ENCODE peak calls at places on chromosomes 5 and 9, in nine cellular contexts. One of them, this sample, is unnamed.
A peak's percentile ranks its signal among the peaks of the same experiment; 100 is the strongest.

GRCh38 chr5:180313677-180314076 is 21.8 kb upstream of the MAPK9 start:
- DNase-seq in A549: no peak
- DNase-seq in GM23248: no peak
- DNase-seq in HCT116: no peak
- DNase-seq in HepG2: peak; percentile 70
- DNase-seq in IMR-90: no peak
- DNase-seq in PC-3: peak; percentile 90
- DNase-seq in neuronal stem cell: no peak
- DNase-seq in K562: peak; percentile 68
- DNase-seq in this sample: no peak

GRCh38 chr9:20771721-20772120 is 87.7 kb downstream of the FOCAD start:
- DNase-seq in neuronal stem cell: no peak
- DNase-seq in K562: no peak
- DNase-seq in PC-3: no peak
- DNase-seq in A549: no peak
- DNase-seq in HCT116: no peak
- DNase-seq in IMR-90: no peak
- DNase-seq in GM23248: no peak
- DNase-seq in HepG2: no peak
- DNase-seq in this sample: no peak

GRCh38 chr9:119370816-119371215 is 1.6 kb upstream of the BRINP1 start:
- DNase-seq in GM23248: peak; percentile 71
- DNase-seq in neuronal stem cell: peak; percentile 73
- DNase-seq in A549: peak; percentile 13
- DNase-seq in K562: peak; percentile 8
- DNase-seq in PC-3: peak; percentile 1
- DNase-seq in IMR-90: peak; percentile 1
- DNase-seq in HCT116: no peak
- DNase-seq in HepG2: peak; percentile 4
- DNase-seq in this sample: peak; percentile 35

GRCh38 chr5:57370376-57370775 is 112.2 kb downstream of the ACTBL2 start:
- DNase-seq in neuronal stem cell: no peak
- DNase-seq in HCT116: no peak
- DNase-seq in A549: no peak
- DNase-seq in GM23248: no peak
- DNase-seq in HepG2: no peak
- DNase-seq in K562: no peak
- DNase-seq in IMR-90: no peak
- DNase-seq in PC-3: peak; percentile 51
- DNase-seq in this sample: no peak

GRCh38 chr5:127923804-127924570 is 159.6 kb upstream of the SLC12A2 start:
- DNase-seq in GM23248: no peak
- DNase-seq in HCT116: no peak
- DNase-seq in PC-3: no peak
- DNase-seq in neuronal stem cell: no peak
- DNase-seq in A549: no peak
- DNase-seq in IMR-90: no peak
- DNase-seq in K562: no peak
- DNase-seq in HepG2: no peak
- DNase-seq in this sample: peak; percentile 72

GRCh38 chr5:127586371-127586770 is 62.5 kb upstream of the CTXN3 start:
- DNase-seq in K562: no peak
- DNase-seq in HCT116: no peak
- DNase-seq in HepG2: peak; percentile 21
- DNase-seq in A549: no peak
- DNase-seq in IMR-90: no peak
- DNase-seq in PC-3: no peak
- DNase-seq in GM23248: no peak
- DNase-seq in neuronal stem cell: no peak
- DNase-seq in this sample: no peak

GRCh38 chr5:167945542-167946384 is 345.7 kb upstream of the WWC1 start:
- DNase-seq in HCT116: no peak
- DNase-seq in HepG2: no peak
- DNase-seq in IMR-90: peak; percentile 98
- DNase-seq in K562: no peak
- DNase-seq in neuronal stem cell: no peak
- DNase-seq in A549: no peak
- DNase-seq in GM23248: peak; percentile 84
- DNase-seq in PC-3: no peak
- DNase-seq in this sample: peak; percentile 78

GRCh38 chr9:35618854-35619799 is 914 bp upstream of the CD72 start:
- DNase-seq in HCT116: no peak
- DNase-seq in K562: no peak
- DNase-seq in PC-3: no peak
- DNase-seq in GM23248: no peak
- DNase-seq in HepG2: no peak
- DNase-seq in A549: no peak
- DNase-seq in neuronal stem cell: no peak
- DNase-seq in IMR-90: peak; percentile 21
- DNase-seq in this sample: no peak

GRCh38 chr9:107144475-107144874 is 138.6 kb upstream of the RAD23B start:
- DNase-seq in HCT116: no peak
- DNase-seq in IMR-90: no peak
- DNase-seq in A549: no peak
- DNase-seq in GM23248: no peak
- DNase-seq in K562: no peak
- DNase-seq in HepG2: no peak
- DNase-seq in neuronal stem cell: no peak
- DNase-seq in PC-3: no peak
- DNase-seq in this sample: no peak

GRCh38 chr5:82406200-82406773 is 128.1 kb upstream of the RPS23 start:
- DNase-seq in IMR-90: peak; percentile 68
- DNase-seq in PC-3: peak; percentile 93
- DNase-seq in HCT116: no peak
- DNase-seq in HepG2: no peak
- DNase-seq in A549: no peak
- DNase-seq in K562: no peak
- DNase-seq in neuronal stem cell: no peak
- DNase-seq in GM23248: peak; percentile 77
- DNase-seq in this sample: peak; percentile 100

GRCh38 chr9:33416996-33417395 is 14.6 kb upstream of the AQP7 start:
- DNase-seq in HCT116: no peak
- DNase-seq in HepG2: no peak
- DNase-seq in PC-3: no peak
- DNase-seq in K562: no peak
- DNase-seq in IMR-90: no peak
- DNase-seq in neuronal stem cell: no peak
- DNase-seq in A549: no peak
- DNase-seq in GM23248: no peak
- DNase-seq in this sample: no peak

GRCh38 chr9:37592108-37592951 is at the start of gene TOMM5:
- DNase-seq in IMR-90: peak; percentile 94
- DNase-seq in PC-3: peak; percentile 82
- DNase-seq in neuronal stem cell: peak; percentile 70
- DNase-seq in GM23248: peak; percentile 98
- DNase-seq in HCT116: peak; percentile 89
- DNase-seq in HepG2: peak; percentile 87
- DNase-seq in A549: peak; percentile 96
- DNase-seq in K562: peak; percentile 97
- DNase-seq in this sample: peak; percentile 90

GRCh38 chr5:107805819-107806218 is 135.1 kb upstream of the EFNA5 start:
- DNase-seq in A549: no peak
- DNase-seq in PC-3: no peak
- DNase-seq in neuronal stem cell: peak; percentile 36
- DNase-seq in HCT116: no peak
- DNase-seq in IMR-90: no peak
- DNase-seq in K562: no peak
- DNase-seq in HepG2: no peak
- DNase-seq in GM23248: no peak
- DNase-seq in this sample: no peak

GRCh38 chr9:134396825-134397224 is 70.6 kb downstream of the RXRA start:
- DNase-seq in A549: no peak
- DNase-seq in K562: no peak
- DNase-seq in HepG2: no peak
- DNase-seq in HCT116: no peak
- DNase-seq in IMR-90: no peak
- DNase-seq in neuronal stem cell: no peak
- DNase-seq in GM23248: no peak
- DNase-seq in PC-3: no peak
- DNase-seq in this sample: no peak

GRCh38 chr9:133991964-133992779 is at the start of gene VAV2:
- DNase-seq in GM23248: peak; percentile 77
- DNase-seq in HCT116: peak; percentile 29
- DNase-seq in neuronal stem cell: peak; percentile 56
- DNase-seq in K562: peak; percentile 67
- DNase-seq in IMR-90: peak; percentile 45
- DNase-seq in A549: peak; percentile 61
- DNase-seq in PC-3: peak; percentile 63
- DNase-seq in HepG2: peak; percentile 48
- DNase-seq in this sample: peak; percentile 54

GRCh38 chr9:19946446-19947109 is 157.7 kb upstream of the SLC24A2 start:
- DNase-seq in K562: no peak
- DNase-seq in neuronal stem cell: no peak
- DNase-seq in PC-3: peak; percentile 39
- DNase-seq in A549: peak; percentile 9
- DNase-seq in GM23248: peak; percentile 55
- DNase-seq in HCT116: no peak
- DNase-seq in HepG2: no peak
- DNase-seq in IMR-90: peak; percentile 21
- DNase-seq in this sample: peak; percentile 32

GRCh38 chr5:18375637-18376036 is 741.4 kb downstream of the TAF11L14 start:
- DNase-seq in A549: no peak
- DNase-seq in PC-3: no peak
- DNase-seq in neuronal stem cell: no peak
- DNase-seq in GM23248: no peak
- DNase-seq in IMR-90: no peak
- DNase-seq in HepG2: no peak
- DNase-seq in HCT116: no peak
- DNase-seq in K562: no peak
- DNase-seq in this sample: no peak

GRCh38 chr5:39167141-39167972 is 52.0 kb downstream of the FYB1 start:
- DNase-seq in GM23248: peak; percentile 22
- DNase-seq in HepG2: no peak
- DNase-seq in HCT116: no peak
- DNase-seq in A549: peak; percentile 24
- DNase-seq in neuronal stem cell: no peak
- DNase-seq in IMR-90: peak; percentile 28
- DNase-seq in K562: peak; percentile 66
- DNase-seq in PC-3: no peak
- DNase-seq in this sample: no peak

GRCh38 chr9:33223696-33224095 is 16.3 kb upstream of the SPINK4 start:
- DNase-seq in PC-3: peak; percentile 25
- DNase-seq in neuronal stem cell: no peak
- DNase-seq in K562: no peak
- DNase-seq in A549: no peak
- DNase-seq in HepG2: no peak
- DNase-seq in GM23248: peak; percentile 36
- DNase-seq in HCT116: no peak
- DNase-seq in IMR-90: no peak
- DNase-seq in this sample: no peak

GRCh38 chr9:78035369-78035993 is 3.9 kb upstream of the GNAQ start:
- DNase-seq in GM23248: peak; percentile 84
- DNase-seq in A549: peak; percentile 80
- DNase-seq in K562: peak; percentile 80
- DNase-seq in IMR-90: peak; percentile 84
- DNase-seq in HCT116: peak; percentile 65
- DNase-seq in PC-3: peak; percentile 74
- DNase-seq in neuronal stem cell: peak; percentile 74
- DNase-seq in HepG2: peak; percentile 69
- DNase-seq in this sample: peak; percentile 61
- H3K4me2 ChIP-seq in GM23248: peak overlapping the region; percentile 77
- H3K4me2 ChIP-seq in A549: peak overlapping the region; percentile 55
- H3K4me2 ChIP-seq in K562: peak overlapping the region; percentile 29
- H3K4me2 ChIP-seq in IMR-90: peak overlapping the region; percentile 18
- H3K4me2 ChIP-seq in HCT116: peak overlapping the region; percentile 49
- H3K4me2 ChIP-seq in PC-3: peak overlapping the region; percentile 73
- H3K4me2 ChIP-seq in neuronal stem cell: no peak overlapping the region
- H3K4me2 ChIP-seq in HepG2: peak overlapping the region; percentile 73
- H3K4me2 ChIP-seq in this sample: peak overlapping the region; percentile 28

DNA sequence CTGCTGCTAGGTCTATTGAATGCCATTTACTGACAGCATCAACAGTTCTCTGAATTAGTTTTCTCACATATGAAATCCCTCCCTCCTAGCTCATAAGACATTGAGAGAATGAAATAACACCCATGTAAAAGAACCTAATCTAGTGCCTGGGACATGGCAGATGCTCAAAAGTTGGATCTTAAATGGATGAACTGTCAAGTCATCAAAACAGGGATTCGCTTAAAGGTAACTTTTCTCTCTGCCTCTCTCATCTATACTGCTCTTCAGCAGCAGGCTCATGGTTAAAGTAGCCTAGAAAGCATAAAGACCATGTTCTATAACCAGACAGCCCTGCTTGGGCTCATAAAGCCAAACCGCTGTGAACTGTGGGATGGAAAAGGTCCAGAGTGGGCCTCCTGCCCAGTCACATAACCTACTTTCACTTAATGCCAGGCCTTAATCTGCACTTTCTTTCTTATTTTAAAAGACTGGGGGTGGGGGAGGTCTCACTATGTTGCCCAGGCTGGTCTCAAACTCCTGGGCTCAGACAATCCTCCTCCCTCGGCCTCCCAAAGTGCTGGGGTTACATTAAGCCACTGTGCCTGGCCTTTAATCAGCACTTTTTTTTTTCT is 3.7 kb downstream of the TMEM245 start:
- DNase-seq in A549: no peak
- DNase-seq in K562: no peak
- DNase-seq in IMR-90: no peak
- DNase-seq in HCT116: no peak
- DNase-seq in PC-3: no peak
- DNase-seq in neuronal stem cell: no peak
- DNase-seq in GM23248: no peak
- DNase-seq in HepG2: no peak
- DNase-seq in this sample: no peak
- H3K4me2 ChIP-seq in A549: peak overlapping the region; percentile 5
- H3K4me2 ChIP-seq in K562: peak overlapping the region; percentile 1
- H3K4me2 ChIP-seq in IMR-90: no peak overlapping the region
- H3K4me2 ChIP-seq in HCT116: no peak overlapping the region
- H3K4me2 ChIP-seq in PC-3: peak overlapping the region; percentile 20
- H3K4me2 ChIP-seq in neuronal stem cell: no peak overlapping the region
- H3K4me2 ChIP-seq in GM23248: no peak overlapping the region
- H3K4me2 ChIP-seq in HepG2: peak overlapping the region; percentile 41
- H3K4me2 ChIP-seq in this sample: no peak overlapping the region

DNA sequence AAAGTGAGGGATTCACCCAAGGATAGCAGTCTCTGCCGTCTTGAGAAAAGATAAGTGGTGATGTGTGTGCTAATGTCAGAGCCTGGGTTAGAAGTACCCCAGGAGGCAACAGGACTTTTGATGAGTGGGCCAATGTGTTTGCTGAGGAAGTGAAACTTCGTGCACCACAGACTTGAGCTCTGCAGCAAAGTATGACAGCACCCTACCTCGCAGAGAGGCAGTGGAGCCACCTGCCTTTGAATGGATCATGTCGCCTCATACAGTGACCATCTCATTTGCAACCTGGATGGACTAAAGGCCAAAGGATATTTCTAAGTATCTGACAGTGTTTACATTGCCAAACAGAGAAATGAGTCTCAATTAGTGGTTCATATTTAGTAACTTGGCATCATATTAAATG is 593.9 kb upstream of the GRAMD2B start:
- DNase-seq in neuronal stem cell: no peak
- DNase-seq in PC-3: no peak
- DNase-seq in HepG2: no peak
- DNase-seq in A549: no peak
- DNase-seq in IMR-90: no peak
- DNase-seq in GM23248: no peak
- DNase-seq in K562: no peak
- DNase-seq in HCT116: no peak
- DNase-seq in this sample: no peak
- H3K4me2 ChIP-seq in neuronal stem cell: no peak overlapping the region
- H3K4me2 ChIP-seq in PC-3: no peak overlapping the region
- H3K4me2 ChIP-seq in HepG2: no peak overlapping the region
- H3K4me2 ChIP-seq in A549: no peak overlapping the region
- H3K4me2 ChIP-seq in IMR-90: no peak overlapping the region
- H3K4me2 ChIP-seq in GM23248: no peak overlapping the region
- H3K4me2 ChIP-seq in K562: no peak overlapping the region
- H3K4me2 ChIP-seq in HCT116: no peak overlapping the region
- H3K4me2 ChIP-seq in this sample: no peak overlapping the region

GRCh38 chr5:79507251-79508205 is 6.4 kb downstream of the HOMER1 start:
- DNase-seq in K562: no peak
- DNase-seq in HCT116: no peak
- DNase-seq in A549: no peak
- DNase-seq in neuronal stem cell: no peak
- DNase-seq in IMR-90: no peak
- DNase-seq in HepG2: no peak
- DNase-seq in PC-3: no peak
- DNase-seq in GM23248: no peak
- DNase-seq in this sample: no peak
- H3K4me2 ChIP-seq in K562: peak overlapping the region; percentile 28
- H3K4me2 ChIP-seq in HCT116: no peak overlapping the region
- H3K4me2 ChIP-seq in A549: no peak overlapping the region
- H3K4me2 ChIP-seq in neuronal stem cell: no peak overlapping the region
- H3K4me2 ChIP-seq in IMR-90: no peak overlapping the region
- H3K4me2 ChIP-seq in HepG2: peak overlapping the region; percentile 83
- H3K4me2 ChIP-seq in PC-3: peak overlapping the region; percentile 98
- H3K4me2 ChIP-seq in GM23248: no peak overlapping the region
- H3K4me2 ChIP-seq in this sample: no peak overlapping the region